ENCODE peak calls at places on chromosome 20, in nine cellular contexts. Z, K, B, R, L, G, U, A and I are unnamed samples. For H3K4me1, the result is how much of the 10 kb centered on the place peaks cover.

GRCh38 chr20:59598625-59599310 is 5.6 kb upstream of the PHACTR3 start:
- DNase-seq in Z (peak), K (no peak), B (peak), R (peak), L (no peak), G (no peak), U (peak), A (no peak), I (peak)

GRCh38 chr20:11229772-11230171 is 556.0 kb upstream of the JAG1 start:
- DNase-seq in Z (peak), K (peak), B (peak), R (peak), L (peak), G (peak), U (no peak), A (no peak), I (no peak)

GRCh38 chr20:32437391-32438074 is 79.4 kb downstream of the ASXL1 start:
- DNase-seq in Z (no peak), K (no peak), B (no peak), R (peak), L (no peak), G (no peak), U (no peak), A (no peak), I (no peak)

GRCh38 chr20:46011631-46012482 is 3.1 kb downstream of the MMP9 start:
- DNase-seq in Z (peak), K (peak), B (peak), R (peak), L (peak), G (peak), U (no peak), A (no peak), I (no peak)

GRCh38 chr20:1338801-1339200 is 9.9 kb upstream of the SDCBP2 start:
- DNase-seq in Z (no peak), K (no peak), B (no peak), R (no peak), L (no peak), G (no peak), U (no peak), A (no peak), I (no peak)

GRCh38 chr20:49318430-49319203 is 40.8 kb upstream of the ZNFX1 start:
- DNase-seq in Z (peak), K (no peak), B (no peak), R (no peak), L (no peak), G (no peak), U (no peak), A (no peak), I (no peak)

GRCh38 chr20:1377341-1377871 is 15.4 kb downstream of the FKBP1A start:
- DNase-seq in Z (no peak), K (no peak), B (no peak), R (no peak), L (no peak), G (no peak), U (no peak), A (no peak), I (no peak)

GRCh38 chr20:42346771-42347170 is 728.6 kb upstream of the CHD6 start:
- DNase-seq in Z (no peak), K (no peak), B (no peak), R (no peak), L (no peak), G (no peak), U (no peak), A (no peak), I (no peak)

GRCh38 chr20:11556410-11556809 is 361.3 kb upstream of the BTBD3 start:
- DNase-seq in Z (no peak), K (no peak), B (no peak), R (no peak), L (no peak), G (no peak), U (no peak), A (no peak), I (no peak)

GRCh38 chr20:667351-668034 is 8.1 kb downstream of the SCRT2 start:
- DNase-seq in Z (peak), K (peak), B (peak), R (peak), L (peak), G (no peak), U (peak), A (peak), I (no peak)

GRCh38 chr20:17614176-17614811 is 44.4 kb downstream of the DSTN start:
- DNase-seq in Z (peak), K (no peak), B (peak), R (no peak), L (peak), G (peak), U (no peak), A (no peak), I (no peak)

GRCh38 chr20:36919715-36920333 is 31.7 kb downstream of the SAMHD1 start:
- DNase-seq in Z (no peak), K (no peak), B (peak), R (peak), L (peak), G (no peak), U (peak), A (no peak), I (peak)

GRCh38 chr20:62774076-62774714 is 22.1 kb upstream of the MRGBP start:
- DNase-seq in Z (no peak), K (no peak), B (no peak), R (no peak), L (no peak), G (no peak), U (no peak), A (no peak), I (no peak)

GRCh38 chr20:54766483-54766882 is 291.1 kb downstream of the DOK5 start:
- DNase-seq in Z (no peak), K (no peak), B (no peak), R (no peak), L (no peak), G (no peak), U (no peak), A (no peak), I (no peak)

GRCh38 chr20:22572491-22572890 is 11.9 kb downstream of the FOXA2 start:
- DNase-seq in Z (no peak), K (no peak), B (no peak), R (no peak), L (no peak), G (no peak), U (no peak), A (no peak), I (no peak)

GRCh38 chr20:33915726-33916331 is 77.9 kb upstream of the RALY start:
- DNase-seq in Z (peak), K (no peak), B (no peak), R (peak), L (no peak), G (peak), U (peak), A (no peak), I (peak)

GRCh38 chr20:23782366-23782983 is 31.7 kb upstream of the CST1 start:
- DNase-seq in Z (no peak), K (no peak), B (peak), R (peak), L (peak), G (no peak), U (peak), A (no peak), I (no peak)

GRCh38 chr20:58141971-58142842 is 86.2 kb downstream of the ANKRD60 start:
- DNase-seq in Z (peak), K (no peak), B (no peak), R (no peak), L (no peak), G (no peak), U (no peak), A (peak), I (no peak)

GRCh38 chr20:40757087-40757486 is 68.1 kb upstream of the MAFB start:
- DNase-seq in Z (no peak), K (no peak), B (no peak), R (no peak), L (no peak), G (no peak), U (peak), A (no peak), I (no peak)

GRCh38 chr20:23248524-23248923 is 102.1 kb upstream of the NXT1 start:
- DNase-seq in Z (no peak), K (no peak), B (no peak), R (no peak), L (no peak), G (no peak), U (no peak), A (no peak), I (no peak)

GRCh38 chr20:41179961-41180360 is 42.6 kb downstream of the PLCG1 start:
- DNase-seq in Z (no peak), K (no peak), B (no peak), R (no peak), L (peak), G (no peak), U (no peak), A (peak), I (no peak)

GRCh38 chr20:19249515-19249914 is 37.1 kb downstream of the SLC24A3 start:
- DNase-seq in Z (no peak), K (peak), B (peak), R (no peak), L (no peak), G (no peak), U (no peak), A (no peak), I (no peak)

GRCh38 chr20:38201356-38201755 is 36.3 kb upstream of the TGM2 start:
- DNase-seq in Z (peak), K (no peak), B (peak), R (peak), L (no peak), G (no peak), U (no peak), A (no peak), I (no peak)

GRCh38 chr20:50387996-50388332 is 122.2 kb upstream of the PTPN1 start:
- DNase-seq in Z (no peak), K (no peak), B (peak), R (no peak), L (no peak), G (no peak), U (no peak), A (no peak), I (no peak)

GRCh38 chr20:50386641-50386960 is 123.6 kb upstream of the PTPN1 start:
- DNase-seq in Z (no peak), K (no peak), B (no peak), R (no peak), L (no peak), G (no peak), U (no peak), A (no peak), I (no peak)

GRCh38 chr20:50387218-50387995 is 122.8 kb upstream of the PTPN1 start:
- DNase-seq in Z (no peak), K (no peak), B (no peak), R (no peak), L (no peak), G (no peak), U (no peak), A (no peak), I (no peak)

GRCh38 chr20:50388733-50389436 is 121.3 kb upstream of the PTPN1 start:
- DNase-seq in Z (no peak), K (no peak), B (no peak), R (no peak), L (no peak), G (no peak), U (no peak), A (no peak), I (no peak)

GRCh38 chr20:50385733-50386640 is 124.2 kb upstream of the PTPN1 start:
- DNase-seq in Z (peak), K (no peak), B (no peak), R (no peak), L (no peak), G (no peak), U (no peak), A (no peak), I (no peak)
- H3K4me1 ChIP-seq in Z (under half), K (under half), B (under half), R (half or more), L (under half), G (under half), U (under half), A (under half), I (under half)

DNA sequence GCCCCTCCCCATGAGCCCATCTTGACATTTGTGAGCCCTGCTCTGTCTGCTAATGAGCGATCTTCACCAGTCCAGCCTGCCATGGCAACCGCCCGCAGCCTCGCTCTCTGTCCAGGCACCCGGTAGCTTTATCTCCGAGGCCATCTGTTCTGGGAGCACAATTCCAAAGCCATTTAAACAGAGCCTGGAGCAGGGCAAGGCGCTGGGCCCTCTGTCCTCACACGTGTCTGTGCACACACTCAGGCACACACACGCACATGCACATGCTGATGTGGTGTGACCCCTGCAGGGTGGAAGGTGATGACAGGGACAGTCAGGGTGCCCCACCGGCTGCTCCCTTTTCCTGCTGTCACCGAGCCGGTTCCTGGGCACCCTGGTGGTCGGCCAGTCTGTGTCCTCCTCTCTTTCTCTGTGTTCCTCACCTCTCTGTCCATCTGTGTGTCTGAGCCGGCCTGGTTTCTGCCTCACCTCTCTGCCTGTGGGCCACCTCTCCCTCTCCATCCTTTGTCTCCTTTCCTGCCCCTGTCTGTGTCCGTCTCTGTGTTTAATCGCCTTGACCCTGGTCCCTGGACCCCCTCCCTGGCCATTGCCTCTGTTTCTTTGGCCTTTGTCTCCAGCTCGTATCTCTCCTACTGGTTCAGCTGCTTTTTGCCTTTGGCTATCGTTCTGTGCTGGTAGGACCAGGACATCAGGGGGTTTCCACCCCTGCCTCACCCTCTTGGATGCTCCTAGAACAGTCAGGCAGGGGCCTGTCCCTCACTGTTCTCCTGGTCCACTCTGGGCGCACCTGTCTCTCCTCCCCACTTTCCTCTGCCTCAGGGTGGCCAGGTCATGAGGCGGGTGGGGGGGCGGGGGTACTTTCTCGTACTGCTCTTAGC is 8.8 kb upstream of the MYT1 start:
- DNase-seq in Z (no peak), K (no peak), B (no peak), R (no peak), L (no peak), G (no peak), U (no peak), A (no peak), I (no peak)
- H3K27ac ChIP-seq in Z (no peak), K (no peak), B (no peak), R (no peak), L (no peak), G (no peak), U (no peak), A (no peak), I (no peak)

GRCh38 chr20:6466065-6466810 is 301.2 kb upstream of the BMP2 start:
- DNase-seq in Z (no peak), K (no peak), B (peak), R (no peak), L (no peak), G (no peak), U (no peak), A (no peak), I (no peak)
- H3K4me1 ChIP-seq in Z (under half), K (under half), B (under half), R (under half), L (under half), G (under half), U (under half), A (under half), I (under half)

DNA sequence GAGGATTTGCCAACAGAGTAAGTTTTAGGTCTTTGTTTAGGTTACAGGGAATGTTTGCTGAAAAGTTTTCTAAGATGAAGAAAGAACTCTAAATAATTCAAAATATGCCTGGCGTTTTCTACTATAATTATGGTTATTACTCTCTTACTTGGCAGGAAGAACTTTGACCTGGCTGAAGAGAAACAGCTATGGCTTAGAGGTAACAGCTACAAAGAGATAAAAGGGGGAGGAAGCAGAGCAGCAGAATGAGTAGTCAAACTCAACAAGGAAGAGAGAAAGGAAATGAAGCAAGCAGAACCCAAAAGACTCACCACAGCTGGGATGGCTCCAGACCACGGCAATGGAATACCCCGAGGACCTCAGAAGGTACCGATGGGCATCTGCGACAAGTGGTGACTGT is 95.6 kb downstream of the KIF16B start:
- DNase-seq in Z (no peak), K (no peak), B (no peak), R (no peak), L (no peak), G (no peak), U (no peak), A (no peak), I (no peak)
- H3K27ac ChIP-seq in Z (no peak), K (no peak), B (no peak), R (no peak), L (no peak), G (no peak), U (no peak), A (no peak), I (no peak)

GRCh38 chr20:44172572-44172950 is 14.4 kb downstream of the JPH2 start:
- DNase-seq in Z (no peak), K (no peak), B (no peak), R (no peak), L (no peak), G (no peak), U (no peak), A (no peak), I (no peak)

GRCh38 chr20:44173846-44174245 is 13.1 kb downstream of the JPH2 start:
- DNase-seq in Z (no peak), K (no peak), B (no peak), R (no peak), L (no peak), G (no peak), U (no peak), A (no peak), I (no peak)

GRCh38 chr20:44173116-44173515 is 13.9 kb downstream of the JPH2 start:
- DNase-seq in Z (no peak), K (no peak), B (no peak), R (no peak), L (no peak), G (no peak), U (no peak), A (no peak), I (no peak)

GRCh38 chr20:44171775-44172571 is 15.0 kb downstream of the JPH2 start:
- DNase-seq in Z (no peak), K (no peak), B (no peak), R (no peak), L (no peak), G (no peak), U (no peak), A (no peak), I (no peak)

GRCh38 chr20:44170796-44171410 is 16.1 kb downstream of the JPH2 start:
- DNase-seq in Z (no peak), K (no peak), B (peak), R (no peak), L (no peak), G (no peak), U (no peak), A (no peak), I (no peak)
- H3K4me1 ChIP-seq in Z (under half), K (under half), B (under half), R (under half), L (under half), G (under half), U (under half), A (under half), I (under half)

GRCh38 chr20:13396826-13397225 is 175.8 kb downstream of the ISM1 start:
- DNase-seq in Z (no peak), K (no peak), B (no peak), R (no peak), L (no peak), G (no peak), U (no peak), A (no peak), I (no peak)
- H3K27ac ChIP-seq in Z (no peak), K (no peak), B (peak), R (no peak), L (no peak), G (no peak), U (peak), A (no peak), I (no peak)

DNA sequence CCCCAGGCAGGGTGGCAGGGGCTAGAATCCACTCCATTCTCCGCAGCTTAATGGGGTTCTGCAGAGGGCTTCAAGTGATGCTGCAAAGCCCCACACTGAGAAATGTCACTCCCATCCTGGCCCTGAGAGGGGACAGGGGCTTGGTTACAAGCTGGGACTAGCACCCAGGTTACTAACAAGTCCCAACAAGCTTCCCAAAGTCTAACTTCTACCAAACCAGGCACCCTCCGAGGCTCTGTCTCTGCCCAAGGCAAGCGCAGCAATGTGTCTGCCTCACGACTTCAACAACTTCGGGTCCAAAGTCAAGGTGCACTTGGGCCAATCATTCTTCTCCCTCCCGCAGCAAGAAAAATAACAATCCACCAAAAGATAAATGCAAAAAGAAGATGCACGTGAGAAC is 45.6 kb downstream of the NFATC2 start:
- DNase-seq in Z (no peak), K (no peak), B (no peak), R (no peak), L (no peak), G (no peak), U (no peak), A (no peak), I (no peak)
- H3K4me1 ChIP-seq in Z (under half), K (under half), B (under half), R (under half), L (under half), G (under half), U (under half), A (under half), I (under half)

DNA sequence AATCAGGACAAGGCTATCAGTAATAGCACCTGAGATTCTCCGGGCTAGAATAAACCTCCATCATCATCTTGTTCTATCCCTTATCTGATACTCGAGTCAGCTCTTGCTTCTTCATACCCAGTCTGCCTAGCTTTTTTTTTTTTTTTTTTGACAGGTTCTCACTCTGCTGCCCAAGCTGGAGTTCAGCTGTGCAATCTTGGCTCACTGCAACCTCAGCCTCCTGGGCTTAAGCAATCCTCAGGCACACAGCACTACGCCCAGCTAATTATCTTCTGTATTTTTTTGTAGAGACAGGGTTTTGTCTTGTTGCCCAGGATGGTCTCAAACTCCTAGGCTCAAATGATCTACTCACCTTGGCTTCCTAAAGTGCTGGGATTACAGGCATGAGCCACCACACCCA is 19.5 kb downstream of the SRSF6 start:
- DNase-seq in Z (no peak), K (no peak), B (no peak), R (no peak), L (no peak), G (no peak), U (no peak), A (no peak), I (no peak)
- H3K27ac ChIP-seq in Z (no peak), K (no peak), B (no peak), R (no peak), L (no peak), G (no peak), U (no peak), A (no peak), I (no peak)

DNA sequence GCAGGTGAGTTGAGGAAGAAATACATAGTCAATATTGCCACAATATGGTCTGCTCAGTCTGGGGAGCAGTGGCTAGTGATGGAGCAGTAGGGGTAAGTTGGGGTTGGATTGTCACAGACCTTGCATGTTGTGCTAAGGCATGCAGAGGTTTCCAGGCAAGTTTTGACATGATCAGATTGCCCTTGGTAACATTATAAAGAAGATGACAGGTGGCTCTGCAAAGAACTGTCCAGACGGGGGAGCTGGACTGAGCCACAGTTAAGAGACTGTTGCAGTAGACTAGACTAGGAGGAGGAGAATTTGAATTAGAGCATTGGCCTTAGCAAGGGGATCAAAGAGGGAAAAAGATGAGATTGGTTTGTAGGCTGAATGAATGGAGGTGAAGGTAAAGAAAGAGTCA is 23.4 kb downstream of the ATRN start:
- DNase-seq in Z (no peak), K (no peak), B (no peak), R (no peak), L (no peak), G (no peak), U (no peak), A (no peak), I (no peak)
- H3K4me1 ChIP-seq in Z (under half), K (under half), B (under half), R (under half), L (under half), G (under half), U (under half), A (under half), I (under half)